ENCODE peak calls at places on chromosomes 16 and 17, in seven cellular contexts. F, U, N, R, W, J and L are unnamed samples.

GRCh38 chr17:21365016-21365415 is 11.1 kb upstream of the KCNJ12 start:
- DNase-seq in F (no peak), R (no peak), U (no peak), N (no peak), W (no peak), J (no peak), L (no peak)

GRCh38 chr17:50630524-50631194 is 4.0 kb upstream of the ABCC3 start:
- DNase-seq in W (no peak), R (no peak), N (peak), F (no peak), U (peak), J (peak), L (peak)

GRCh38 chr16:19114359-19115147 is 789 bp downstream of the ITPRIPL2 start:
- DNase-seq in N (no peak), F (no peak), J (peak), R (no peak), W (peak), U (peak), L (peak)

GRCh38 chr16:81707411-81708321 is 71.4 kb upstream of the PLCG2 start:
- DNase-seq in J (no peak), R (no peak), N (peak), F (peak), W (no peak), U (no peak), L (no peak)

GRCh38 chr16:79363035-79363434 is 237.5 kb downstream of the MAF start:
- DNase-seq in U (no peak), J (no peak), N (no peak), W (no peak), F (no peak), R (no peak), L (no peak)

GRCh38 chr16:16027728-16028310 is 78.4 kb downstream of the ABCC1 start:
- DNase-seq in U (no peak), F (no peak), J (no peak), N (no peak), W (no peak), R (no peak), L (no peak)

GRCh38 chr17:391850-392249 is 39.2 kb upstream of the RPH3AL start:
- DNase-seq in J (no peak), N (no peak), U (no peak), F (no peak), R (no peak), W (no peak), L (no peak)

GRCh38 chr17:59365383-59365981 is 34.0 kb downstream of the YPEL2 start:
- DNase-seq in W (no peak), R (no peak), J (no peak), F (no peak), N (no peak), U (no peak), L (no peak)

GRCh38 chr16:30041841-30042240 is 10.8 kb upstream of the TLCD3B start:
- DNase-seq in N (peak), F (peak), W (no peak), R (no peak), J (no peak), U (no peak), L (no peak)